ENCODE peak calls at places on chromosomes 16 and 17, in eight cellular contexts. O is IMR-90, V is body of pancreas, N is gastrocnemius medialis, K is K562, W is H1, H is A549, G is HCT116. Z is an unnamed sample.

GRCh38 chr17:57008958-57009357 is 31.0 kb downstream of the SCPEP1 start:
- DNase-seq in O (no peak), V (no peak), N (no peak), K (no peak), W (no peak), H (no peak), G (no peak), Z (no peak)

GRCh38 chr17:72471296-72471695 is 350.5 kb downstream of the SOX9 start:
- DNase-seq in O (no peak), V (no peak), N (no peak), K (no peak), W (no peak), H (no peak), G (no peak), Z (no peak)

GRCh38 chr17:50059256-50059655 is 3.3 kb downstream of the ITGA3 start:
- DNase-seq in O (no peak), V (peak; percentile 86), N (peak; percentile 85), K (no peak), W (no peak), H (no peak), G (no peak), Z (no peak)

GRCh38 chr17:55259684-55260111 is 5.1 kb upstream of the HLF start:
- DNase-seq in O (no peak), V (no peak), N (no peak), K (no peak), W (no peak), H (no peak), G (no peak), Z (no peak)

GRCh38 chr17:31571124-31571892 is 179.8 kb downstream of the RAB11FIP4 start:
- DNase-seq in O (peak; percentile 98), V (peak; percentile 84), N (peak; percentile 83), K (no peak), W (no peak), H (peak; percentile 24), G (no peak), Z (peak; percentile 93)

GRCh38 chr17:66533572-66533971 is 231.2 kb downstream of the PRKCA start:
- DNase-seq in O (peak; percentile 73), V (no peak), N (no peak), K (no peak), W (peak; percentile 56), H (no peak), G (no peak), Z (peak; percentile 56)

GRCh38 chr17:27861979-27862378 is 31.2 kb downstream of the LYRM9 start:
- DNase-seq in O (no peak), V (no peak), N (no peak), K (no peak), W (no peak), H (peak; percentile 19), G (no peak), Z (no peak)

GRCh38 chr17:57946798-57947358 is 8.3 kb downstream of the CUEDC1 start:
- DNase-seq in O (peak; percentile 78), V (peak; percentile 68), N (peak; percentile 70), K (no peak), W (no peak), H (peak; percentile 66), G (no peak), Z (peak; percentile 58)

GRCh38 chr17:60717814-60718213 is 40.2 kb downstream of the BCAS3 start:
- DNase-seq in O (no peak), V (no peak), N (no peak), K (no peak), W (peak; percentile 36), H (no peak), G (no peak), Z (no peak)

GRCh38 chr16:23286131-23286532 is 16.0 kb upstream of the SCNN1B start:
- DNase-seq in O (peak; percentile 59), V (no peak), N (no peak), K (no peak), W (no peak), H (no peak), G (no peak), Z (no peak)

GRCh38 chr17:80026359-80027042 is 9.2 kb downstream of the TBC1D16 start:
- DNase-seq in O (no peak), V (peak; percentile 82), N (peak; percentile 62), K (no peak), W (no peak), H (no peak), G (no peak), Z (no peak)

GRCh38 chr17:70775667-70776066 is 606.3 kb downstream of the KCNJ2 start:
- DNase-seq in O (no peak), V (no peak), N (no peak), K (no peak), W (no peak), H (no peak), G (no peak), Z (no peak)

GRCh38 chr17:29179232-29180036 is 764 bp downstream of the MYO18A start:
- DNase-seq in O (no peak), V (peak; percentile 89), N (no peak), K (peak; percentile 87), W (peak; percentile 91), H (peak; percentile 84), G (no peak), Z (peak; percentile 33)

GRCh38 chr16:87740909-87741424 is 24.8 kb downstream of the KLHDC4 start:
- DNase-seq in O (peak; percentile 6), V (no peak), N (no peak), K (no peak), W (no peak), H (no peak), G (no peak), Z (no peak)

GRCh38 chr17:14330492-14330920 is 29.6 kb downstream of the HS3ST3B1 start:
- DNase-seq in O (no peak), V (no peak), N (no peak), K (no peak), W (no peak), H (no peak), G (no peak), Z (no peak)

GRCh38 chr16:70725912-70726828 is 40.3 kb upstream of the MTSS2 start:
- DNase-seq in O (peak; percentile 42), V (no peak), N (peak; percentile 65), K (peak; percentile 50), W (no peak), H (no peak), G (no peak), Z (peak; percentile 69)

GRCh38 chr16:70402916-70403659 is 35.8 kb downstream of the ST3GAL2 start:
- DNase-seq in O (peak; percentile 63), V (no peak), N (no peak), K (no peak), W (no peak), H (no peak), G (no peak), Z (no peak)

GRCh38 chr16:86991679-86992078 is 325.5 kb downstream of the C16orf95 start:
- DNase-seq in O (peak; percentile 88), V (no peak), N (no peak), K (no peak), W (no peak), H (no peak), G (no peak), Z (no peak)

DNA sequence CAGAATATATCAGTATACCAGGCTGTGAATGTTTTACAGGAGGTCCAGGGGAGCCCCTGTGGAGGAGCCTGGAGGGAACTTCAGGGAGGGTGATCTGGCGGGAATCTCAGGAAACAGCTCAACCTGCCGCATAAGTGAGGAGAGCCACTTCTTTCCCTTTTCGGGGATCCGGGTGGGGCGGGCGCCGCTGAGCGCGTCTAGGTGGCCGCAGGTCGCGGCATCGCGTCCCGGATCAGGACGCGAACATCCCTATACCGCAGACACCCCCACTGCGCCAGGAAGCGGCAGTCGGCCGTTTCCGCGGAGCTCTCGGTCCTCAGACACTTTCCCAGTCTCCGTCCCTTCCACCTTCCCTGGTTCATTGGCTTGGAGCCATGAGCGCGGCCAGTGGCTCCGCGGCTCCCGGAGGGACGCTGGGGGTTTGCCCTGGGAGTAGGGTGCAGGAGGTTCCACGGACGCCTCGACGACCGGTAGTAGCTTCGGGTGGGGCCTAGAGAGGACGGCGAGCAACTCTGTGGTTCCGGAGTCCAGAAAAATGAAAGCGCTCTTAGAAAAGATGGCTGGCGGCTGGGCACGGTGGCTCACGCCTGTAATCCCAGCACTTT is 3.1 kb upstream of the ZNF764 start:
- DNase-seq in O (no peak), V (peak; percentile 30), N (no peak), K (no peak), W (peak; percentile 77), H (no peak), G (no peak), Z (peak; percentile 51)
- TF ChIP-seq POLR2A in O (no peak), V (peak; percentile 18), N (no peak), K (no peak), W (no peak), H (no peak), G (no peak), Z (no peak)

GRCh38 chr16:77457046-77457445 is 22.2 kb upstream of the ADAMTS18 start:
- DNase-seq in O (no peak), V (no peak), N (no peak), K (no peak), W (no peak), H (no peak), G (no peak), Z (no peak)
- H3K27ac ChIP-seq in O (no peak overlapping the region), V (no peak overlapping the region), N (no peak overlapping the region), K (no peak overlapping the region), W (no peak overlapping the region), H (no peak overlapping the region), G (no peak overlapping the region), Z (no peak overlapping the region)

GRCh38 chr16:30997000-30997886 is 12.2 kb downstream of the HSD3B7 start:
- DNase-seq in O (peak; percentile 41), V (peak; percentile 79), N (peak; percentile 71), K (peak; percentile 99), W (peak; percentile 89), H (peak; percentile 95), G (peak; percentile 43), Z (peak; percentile 89)
- TF ChIP-seq POLR2A in O (no peak), V (peak; percentile 60), N (peak; percentile 47), K (peak; percentile 90), W (no peak), H (peak; percentile 58), G (no peak), Z (peak; percentile 52)

GRCh38 chr17:45377401-45377800 is 55.3 kb downstream of the ARHGAP27 start:
- DNase-seq in O (no peak), V (no peak), N (no peak), K (no peak), W (no peak), H (no peak), G (no peak), Z (no peak)

GRCh38 chr17:45376171-45376564 is 56.5 kb downstream of the ARHGAP27 start:
- DNase-seq in O (no peak), V (no peak), N (no peak), K (no peak), W (no peak), H (no peak), G (no peak), Z (no peak)

GRCh38 chr17:45380046-45380765 is 52.5 kb downstream of the ARHGAP27 start:
- DNase-seq in O (no peak), V (no peak), N (no peak), K (no peak), W (no peak), H (no peak), G (no peak), Z (no peak)

GRCh38 chr17:45374501-45374900 is 57.7 kb upstream of the MAP3K14 start:
- DNase-seq in O (peak; percentile 29), V (no peak), N (no peak), K (no peak), W (no peak), H (no peak), G (no peak), Z (no peak)

DNA sequence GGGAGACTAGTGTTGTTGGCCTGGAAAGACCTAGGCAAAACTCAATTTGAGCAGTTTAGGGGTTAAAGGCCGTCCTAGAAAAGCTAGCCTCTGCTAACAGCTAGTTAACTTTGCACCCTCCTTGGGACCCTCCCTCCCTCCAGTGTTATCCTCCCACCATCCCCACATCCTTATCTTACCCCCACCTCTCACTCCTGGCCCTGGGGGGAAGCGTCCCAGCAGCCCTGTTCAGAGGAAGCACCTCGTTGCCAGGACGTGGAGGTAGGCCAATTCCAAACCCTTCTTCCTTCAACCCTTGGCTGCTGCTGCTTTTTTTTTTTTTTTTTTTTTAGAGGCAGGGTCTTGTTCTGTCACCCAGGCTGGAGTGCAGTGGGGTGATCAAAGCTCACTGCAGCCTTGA is 56.1 kb downstream of the ARHGAP27 start:
- DNase-seq in O (no peak), V (no peak), N (no peak), K (no peak), W (no peak), H (no peak), G (no peak), Z (no peak)
- H3K27ac ChIP-seq in O (no peak overlapping the region), V (no peak overlapping the region), N (no peak overlapping the region), K (no peak overlapping the region), W (no peak overlapping the region), H (peak overlapping the region; percentile 95), G (no peak overlapping the region), Z (no peak overlapping the region)

Z was measured in uterus.